ENCODE peak calls at places on chromosomes 11 and 22, in eight cellular contexts. C is Right ventricle myocardium superior, K is RCC 7860, D is heart right ventricle, M is AG09319, W is HTR-8/SVneo, X is activated T-helper 1 cell treated with Interleukin-2 at 50 U/mL for 16 hours, N is coronary artery. E is an unnamed sample.

GRCh38 chr11:1735271-1735670 is 15.1 kb downstream of the IFITM10 start:
- DNase-seq in N (no peak), W (no peak), K (no peak), C (no peak), X (no peak), M (no peak), D (no peak), E (no peak)

GRCh38 chr11:68142028-68142412 is 20.8 kb upstream of the CHKA start:
- DNase-seq in W (no peak), D (peak), N (no peak), X (no peak), M (no peak), C (no peak), K (peak), E (no peak)

GRCh38 chr11:69240332-69241074 is 53.5 kb upstream of the MYEOV start:
- DNase-seq in K (no peak), N (peak), W (no peak), C (no peak), X (no peak), D (no peak), M (no peak), E (no peak)

GRCh38 chr22:39545310-39546063 is 12.9 kb upstream of the RPS19BP1 start:
- DNase-seq in K (no peak), M (no peak), C (no peak), D (peak), W (no peak), N (no peak), X (peak), E (peak)

GRCh38 chr11:65585396-65586246 is 9.8 kb downstream of the EHBP1L1 start:
- DNase-seq in W (no peak), X (no peak), K (no peak), C (no peak), N (no peak), M (no peak), D (no peak), E (no peak)

GRCh38 chr11:79173615-79174014 is 267.2 kb downstream of the TENM4 start:
- DNase-seq in K (no peak), X (no peak), D (no peak), N (no peak), M (no peak), C (no peak), W (no peak), E (no peak)

GRCh38 chr11:75524576-75525432 is 937 bp downstream of the GDPD5 start:
- DNase-seq in X (no peak), C (peak), N (no peak), D (peak), K (peak), M (no peak), W (peak), E (peak)

GRCh38 chr22:20808844-20809243 is 34.9 kb downstream of the SERPIND1 start:
- DNase-seq in X (no peak), M (no peak), W (no peak), C (no peak), K (no peak), N (no peak), D (no peak), E (no peak)

GRCh38 chr11:128689946-128690745 is 3.7 kb upstream of the FLI1 start:
- DNase-seq in C (peak), K (no peak), D (peak), M (no peak), X (no peak), N (no peak), W (no peak), E (no peak)

GRCh38 chr11:92964471-92964870 is 5.0 kb upstream of the MTNR1B start:
- DNase-seq in N (no peak), M (no peak), D (no peak), X (no peak), C (no peak), W (no peak), K (no peak), E (no peak)

GRCh38 chr22:43110444-43110926 is at the start of gene BIK:
- DNase-seq in N (no peak), X (peak), K (no peak), D (peak), M (no peak), W (peak), C (peak), E (peak)

GRCh38 chr11:2327032-2327431 is 25.2 kb downstream of the TSPAN32 start:
- DNase-seq in C (no peak), N (no peak), K (no peak), X (no peak), M (no peak), W (no peak), D (no peak), E (no peak)

GRCh38 chr11:116927163-116927772 is 89.8 kb upstream of the APOA1 start:
- DNase-seq in M (no peak), N (no peak), X (no peak), K (no peak), D (no peak), C (no peak), W (no peak), E (no peak)

GRCh38 chr11:1111545-1112212 is 37.0 kb downstream of the MUC2 start:
- DNase-seq in D (no peak), M (no peak), C (peak), W (no peak), X (no peak), N (peak), K (no peak), E (no peak)

GRCh38 chr11:32433249-32434115 is 1.9 kb downstream of the WT1 start:
- DNase-seq in D (no peak), K (no peak), N (no peak), C (no peak), X (no peak), M (no peak), W (no peak), E (no peak)

GRCh38 chr11:64122411-64123101 is 43.4 kb downstream of the MACROD1 start:
- DNase-seq in K (no peak), N (no peak), W (no peak), D (no peak), C (no peak), X (no peak), M (no peak), E (no peak)

GRCh38 chr11:58916637-58917036 is 22.7 kb upstream of the GLYATL1 start:
- DNase-seq in K (no peak), N (no peak), D (no peak), C (no peak), M (no peak), X (no peak), W (no peak), E (no peak)

E was measured in activated effector memory CD4-positive, alpha-beta T cell treated with Interleukin-2 at 50 U/mL for 16 hours.